ENCODE peak calls at places on chromosomes 1 and 21, in six cellular contexts. A is upper lobe of left lung; S is CD8-positive, alpha-beta T cell; T is GM12865; I is thoracic aorta; Y is upper lobe of right lung. G is an unnamed sample.

GRCh38 chr1:210584439-210585113 is 255.9 kb downstream of the HHAT start:
- DNase-seq in A (no peak), S (peak; percentile 37), T (peak; percentile 79), I (peak; percentile 4), Y (peak; percentile 76), G (peak; percentile 32)

GRCh38 chr1:15260418-15261154 is 13.6 kb downstream of the FHAD1 start:
- DNase-seq in A (no peak), S (no peak), T (no peak), I (no peak), Y (peak; percentile 35), G (no peak)

GRCh38 chr1:48048064-48048463 is 50.9 kb upstream of the TRABD2B start:
- DNase-seq in A (no peak), S (no peak), T (no peak), I (no peak), Y (no peak), G (no peak)

GRCh38 chr1:165383067-165383466 is 26.6 kb upstream of the LMX1A start:
- DNase-seq in A (peak; percentile 39), S (no peak), T (no peak), I (peak; percentile 31), Y (no peak), G (peak; percentile 81)

GRCh38 chr1:156498447-156499193 is 2.0 kb downstream of the MEF2D start:
- DNase-seq in A (no peak), S (no peak), T (no peak), I (no peak), Y (peak; percentile 66), G (no peak)

GRCh38 chr1:225871374-225872074 is 10.7 kb downstream of the TMEM63A start:
- DNase-seq in A (no peak), S (no peak), T (no peak), I (no peak), Y (no peak), G (no peak)

GRCh38 chr1:46461809-46462448 is 27.7 kb upstream of the DMBX1 start:
- DNase-seq in A (no peak), S (no peak), T (no peak), I (no peak), Y (no peak), G (no peak)

GRCh38 chr1:227949954-227950734 is 2.4 kb upstream of the WNT9A start:
- DNase-seq in A (peak; percentile 37), S (no peak), T (no peak), I (no peak), Y (peak; percentile 57), G (no peak)

GRCh38 chr1:23673086-23673813 is 18.4 kb upstream of the RPL11 start:
- DNase-seq in A (no peak), S (no peak), T (peak; percentile 44), I (no peak), Y (no peak), G (no peak)

GRCh38 chr21:27953328-27954045 is 986.6 kb upstream of the ADAMTS5 start:
- DNase-seq in A (no peak), S (no peak), T (peak; percentile 0), I (no peak), Y (no peak), G (no peak)

GRCh38 chr1:116367256-116367949 is 5.6 kb upstream of the ATP1A1 start:
- DNase-seq in A (no peak), S (no peak), T (no peak), I (no peak), Y (no peak), G (no peak)

GRCh38 chr1:212928323-212929281 is 21.7 kb upstream of the VASH2 start:
- DNase-seq in A (no peak), S (no peak), T (peak; percentile 77), I (no peak), Y (no peak), G (no peak)

GRCh38 chr1:26936823-26937222 is 15.3 kb downstream of the NUDC start:
- DNase-seq in A (no peak), S (no peak), T (no peak), I (no peak), Y (no peak), G (no peak)

GRCh38 chr1:30847358-30847972 is 61.1 kb downstream of the SDC3 start:
- DNase-seq in A (peak; percentile 89), S (no peak), T (no peak), I (no peak), Y (peak; percentile 84), G (no peak)

GRCh38 chr1:23793018-23793781 is 2.3 kb downstream of the LYPLA2 start:
- DNase-seq in A (peak; percentile 90), S (no peak), T (no peak), I (no peak), Y (peak; percentile 87), G (no peak)

GRCh38 chr1:235831148-235831547 is 35.6 kb downstream of the LYST start:
- DNase-seq in A (no peak), S (no peak), T (peak; percentile 75), I (no peak), Y (no peak), G (no peak)

DNA sequence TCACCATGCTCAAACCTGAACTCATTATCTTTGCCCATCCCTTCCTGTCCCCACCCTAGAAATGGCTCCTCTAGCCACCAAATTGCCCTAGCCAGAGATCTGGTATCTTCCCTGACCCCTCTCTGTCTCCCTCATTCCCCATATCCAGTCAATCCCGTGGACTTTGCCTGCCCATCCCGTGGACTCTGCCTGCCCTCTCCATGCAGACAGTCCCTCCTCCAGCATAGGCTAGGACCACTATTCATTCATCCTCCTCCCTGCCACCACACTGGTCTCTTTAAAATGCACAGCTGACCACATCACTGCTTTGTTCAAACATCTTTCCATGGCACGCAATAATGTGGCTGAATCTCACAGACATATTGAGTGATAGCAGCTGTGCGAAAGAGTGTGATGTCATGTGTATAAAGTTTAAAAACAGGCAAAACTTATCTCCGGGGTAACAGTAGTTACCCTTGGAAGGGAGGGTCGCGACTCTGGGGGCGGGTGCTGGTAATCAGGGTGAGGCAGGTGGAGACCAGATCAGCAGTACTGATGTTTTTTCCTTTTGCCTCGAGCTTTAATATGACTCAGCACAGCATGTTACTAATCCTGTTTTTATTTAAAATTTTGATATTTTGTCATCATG is 4.8 kb upstream of the SLC2A1 start:
- DNase-seq in A (no peak), S (no peak), T (no peak), I (no peak), Y (no peak), G (no peak)
- H3K4me3 ChIP-seq in A (no peak overlapping the region), S (no peak overlapping the region), T (no peak overlapping the region), I (peak overlapping the region; percentile 55), Y (no peak overlapping the region), G (peak overlapping the region; percentile 8)

GRCh38 chr1:25245809-25246599 is 1.2 kb downstream of the RSRP1 start:
- DNase-seq in A (peak; percentile 85), S (no peak), T (peak; percentile 24), I (no peak), Y (no peak), G (no peak)

GRCh38 chr1:25246600-25247023 is 642 bp downstream of the RSRP1 start:
- DNase-seq in A (peak; percentile 88), S (no peak), T (peak; percentile 36), I (no peak), Y (peak; percentile 73), G (no peak)

GRCh38 chr1:25247829-25248754 is 838 bp upstream of the RSRP1 start:
- DNase-seq in A (no peak), S (no peak), T (no peak), I (no peak), Y (no peak), G (no peak)

GRCh38 chr1:25245393-25245792 is 1.9 kb downstream of the RSRP1 start:
- DNase-seq in A (no peak), S (no peak), T (no peak), I (no peak), Y (no peak), G (no peak)

GRCh38 chr1:25247024-25247828 is at the start of gene RSRP1:
- DNase-seq in A (peak; percentile 98), S (peak; percentile 99), T (peak; percentile 99), I (peak; percentile 99), Y (peak; percentile 100), G (peak; percentile 90)
- TF ChIP-seq CTCF in A (peak; percentile 58), S (no peak), T (no peak), I (no peak), Y (peak; percentile 14), G (no peak)

GRCh38 chr1:9179450-9179849 is 50.5 kb upstream of the GPR157 start:
- DNase-seq in A (no peak), S (no peak), T (no peak), I (no peak), Y (no peak), G (no peak)

GRCh38 chr1:9181176-9181906 is 52.4 kb upstream of the GPR157 start:
- DNase-seq in A (peak; percentile 97), S (peak; percentile 40), T (peak; percentile 83), I (no peak), Y (peak; percentile 90), G (no peak)

GRCh38 chr1:9181990-9182783 is 52.4 kb upstream of the H6PD start:
- DNase-seq in A (peak; percentile 91), S (no peak), T (peak; percentile 81), I (no peak), Y (peak; percentile 86), G (no peak)

GRCh38 chr1:9182784-9183257 is 51.8 kb upstream of the H6PD start:
- DNase-seq in A (peak; percentile 87), S (no peak), T (peak; percentile 54), I (no peak), Y (no peak), G (no peak)

DNA sequence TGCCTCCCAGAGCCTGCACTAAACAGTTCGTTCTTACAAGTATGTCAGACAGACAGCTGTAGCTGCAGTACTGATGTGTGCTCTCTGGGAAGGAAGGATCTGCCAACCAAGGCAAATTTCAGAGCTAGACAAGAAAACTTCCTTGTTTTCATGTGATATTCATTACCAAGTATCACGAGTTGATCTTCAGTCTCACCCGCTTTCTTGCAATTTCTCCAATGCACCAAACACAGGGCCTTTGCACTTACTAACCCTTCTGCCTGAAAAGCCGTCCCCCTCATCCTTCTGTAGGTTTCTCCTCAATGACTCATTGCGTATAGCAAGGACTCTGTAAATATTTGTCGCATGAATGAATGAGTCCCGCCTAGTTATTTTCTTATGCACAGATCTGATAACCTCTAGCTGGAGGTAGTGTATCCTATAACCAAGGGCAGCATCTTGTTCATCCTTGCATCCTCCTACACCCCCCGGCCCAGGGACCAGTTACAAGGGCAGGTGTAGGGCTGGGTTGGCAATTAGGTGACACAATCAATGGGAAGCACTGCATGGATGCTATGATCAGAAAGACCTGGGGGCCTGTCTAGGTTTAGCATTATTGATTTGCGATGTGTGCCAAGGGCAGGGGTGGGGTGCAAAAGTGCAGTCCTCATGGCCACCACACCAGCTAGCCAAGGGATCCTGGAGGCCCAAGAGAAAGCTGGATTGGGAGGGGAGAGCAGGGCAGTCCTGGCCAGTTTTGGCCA is 51.3 kb upstream of the GPR157 start:
- DNase-seq in A (no peak), S (no peak), T (no peak), I (no peak), Y (no peak), G (no peak)
- H3K4me3 ChIP-seq in A (no peak overlapping the region), S (no peak overlapping the region), T (peak overlapping the region; percentile 95), I (peak overlapping the region; percentile 97), Y (peak overlapping the region; percentile 80), G (peak overlapping the region; percentile 60)

DNA sequence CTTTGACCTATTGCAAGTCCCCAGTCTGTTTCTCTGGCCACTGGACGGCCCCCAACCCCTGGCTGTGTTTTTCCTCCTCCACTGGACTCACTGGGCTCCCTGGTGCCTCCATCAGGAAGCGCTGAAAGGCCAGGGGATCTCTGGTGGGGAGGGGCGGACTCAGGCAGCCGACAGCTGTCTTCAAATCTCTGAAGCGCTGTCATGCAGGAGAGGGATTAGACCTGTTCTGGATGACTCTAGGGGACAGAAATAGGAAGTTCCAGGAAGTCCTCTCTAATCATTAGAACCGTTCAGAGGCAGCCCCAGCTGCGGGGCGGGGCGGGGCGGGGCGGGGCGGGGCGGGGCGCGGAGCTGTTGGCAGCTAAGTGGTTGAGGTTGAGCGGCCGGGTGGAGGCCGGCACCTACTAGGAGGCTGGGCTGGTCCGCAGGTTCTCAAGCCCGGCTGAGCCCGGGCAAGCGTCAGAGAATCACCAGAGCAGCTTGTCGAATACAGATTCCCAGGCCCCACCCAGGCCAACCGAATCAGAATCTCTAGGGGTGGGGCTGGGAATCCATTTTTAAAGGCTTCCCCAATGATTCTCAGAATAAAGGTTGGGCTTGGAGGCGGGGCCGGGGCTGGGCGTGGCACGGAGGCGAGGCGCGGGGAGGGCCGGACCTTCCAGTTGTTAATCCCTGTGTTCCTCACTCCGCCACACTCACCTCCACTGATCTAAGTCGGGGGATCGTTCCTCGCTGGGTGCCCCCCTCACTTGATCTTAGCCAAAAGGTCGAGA is 11.4 kb upstream of the PHLDA3 start:
- DNase-seq in A (peak; percentile 97), S (peak; percentile 16), T (peak; percentile 90), I (no peak), Y (peak; percentile 94), G (no peak)
- TF ChIP-seq CTCF in A (no peak), S (no peak), T (no peak), I (no peak), Y (no peak), G (no peak)